ENCODE peak calls at places on chromosomes 6 and 20, in six cellular contexts. N is tibial nerve, D is brain microvascular endothelial cell, Q is heart left ventricle, U is colonic mucosa, V is left lung. M is an unnamed sample.
A peak's percentile ranks its signal among the peaks of the same experiment; 100 is the strongest.

GRCh38 chr20:16571333-16571732 is 1.9 kb downstream of the KIF16B start:
- DNase-seq in Q (no peak), N (no peak), U (no peak), V (no peak), D (no peak), M (no peak)

GRCh38 chr6:1792989-1793388 is 183.3 kb downstream of the FOXC1 start:
- DNase-seq in D (no peak), N (no peak), V (no peak), Q (no peak), U (peak; percentile 29), M (no peak)

GRCh38 chr6:168355716-168356522 is 36.3 kb upstream of the DACT2 start:
- DNase-seq in U (peak; percentile 66), N (peak; percentile 29), D (peak; percentile 19), Q (no peak), V (no peak), M (no peak)

GRCh38 chr6:40956871-40957270 is 82.2 kb downstream of the UNC5CL start:
- DNase-seq in D (no peak), Q (no peak), N (no peak), U (no peak), V (no peak), M (no peak)

GRCh38 chr20:4261333-4262284 is 246.3 kb upstream of the RNF24 start:
- DNase-seq in U (no peak), N (no peak), V (no peak), Q (no peak), D (peak; percentile 36), M (peak; percentile 68)

GRCh38 chr6:125066140-125066539 is 87.4 kb upstream of the TPD52L1 start:
- DNase-seq in V (no peak), U (no peak), Q (no peak), D (no peak), N (no peak), M (no peak)

GRCh38 chr6:39688494-39688893 is 36.7 kb downstream of the KIF6 start:
- DNase-seq in Q (no peak), N (peak; percentile 48), D (peak; percentile 70), V (no peak), U (no peak), M (peak; percentile 82)

GRCh38 chr20:57821930-57822329 is 112.1 kb upstream of the PMEPA1 start:
- DNase-seq in D (no peak), Q (no peak), U (no peak), V (no peak), N (no peak), M (no peak)

GRCh38 chr6:159754959-159755914 is 6.6 kb upstream of the ACAT2 start:
- DNase-seq in Q (no peak), D (no peak), V (no peak), U (no peak), N (no peak), M (peak; percentile 6)

GRCh38 chr20:56664791-56665190 is 35.7 kb downstream of the TFAP2C start:
- DNase-seq in V (no peak), Q (no peak), D (no peak), N (no peak), U (no peak), M (no peak)

GRCh38 chr6:107416179-107416578 is 43.2 kb downstream of the PDSS2 start:
- DNase-seq in N (no peak), Q (no peak), V (no peak), U (no peak), D (no peak), M (no peak)

GRCh38 chr6:579339-579738 is 77.6 kb downstream of the HUS1B start:
- DNase-seq in D (peak; percentile 20), N (no peak), V (no peak), U (no peak), Q (no peak), M (peak; percentile 55)

GRCh38 chr20:31485450-31486339 is 10.6 kb downstream of the REM1 start:
- DNase-seq in V (peak; percentile 70), Q (peak; percentile 83), D (peak; percentile 28), N (peak; percentile 53), U (peak; percentile 58), M (peak; percentile 36)

GRCh38 chr6:122676688-122677087 is 66.5 kb downstream of the PKIB start:
- DNase-seq in V (no peak), U (no peak), D (no peak), N (no peak), Q (no peak), M (no peak)

GRCh38 chr6:20377623-20378265 is 23.9 kb upstream of the E2F3 start:
- DNase-seq in V (no peak), D (peak; percentile 62), Q (no peak), U (no peak), N (no peak), M (peak; percentile 87)

GRCh38 chr6:170152111-170152926 is 138.6 kb downstream of the DLL1 start:
- DNase-seq in Q (peak; percentile 70), U (peak; percentile 51), V (peak; percentile 62), N (peak; percentile 52), D (no peak), M (no peak)

GRCh38 chr6:139313229-139313628 is 21.4 kb upstream of the TXLNB start:
- DNase-seq in V (no peak), U (no peak), D (no peak), Q (no peak), N (no peak), M (no peak)

GRCh38 chr20:57249772-57250171 is 16.7 kb downstream of the BMP7 start:
- DNase-seq in V (no peak), U (no peak), D (no peak), N (no peak), Q (no peak), M (no peak)

GRCh38 chr6:20575691-20576451 is 41.6 kb downstream of the CDKAL1 start:
- DNase-seq in Q (no peak), D (no peak), N (no peak), V (no peak), U (no peak), M (no peak)

GRCh38 chr6:106142876-106143431 is 56.8 kb downstream of the PRDM1 start:
- DNase-seq in Q (no peak), D (no peak), N (no peak), U (no peak), V (no peak), M (no peak)

GRCh38 chr6:75563032-75563431 is 38.6 kb upstream of the SENP6 start:
- DNase-seq in V (no peak), D (peak; percentile 16), Q (no peak), U (no peak), N (no peak), M (peak; percentile 32)

GRCh38 chr6:139743629-139744028 is 369.2 kb upstream of the CITED2 start:
- DNase-seq in U (no peak), D (peak; percentile 57), Q (no peak), N (no peak), V (no peak), M (peak; percentile 81)

GRCh38 chr6:11223296-11223695 is 9.2 kb downstream of the NEDD9 start:
- DNase-seq in N (no peak), U (no peak), V (no peak), Q (no peak), D (no peak), M (no peak)

GRCh38 chr6:157401734-157402338 is 20.8 kb downstream of the ZDHHC14 start:
- DNase-seq in N (no peak), U (no peak), Q (no peak), V (no peak), D (no peak), M (no peak)

GRCh38 chr6:157396026-157396425 is 15.0 kb downstream of the ZDHHC14 start:
- DNase-seq in N (no peak), D (no peak), Q (no peak), U (no peak), V (no peak), M (no peak)

GRCh38 chr6:157397660-157398059 is 16.7 kb downstream of the ZDHHC14 start:
- DNase-seq in N (no peak), Q (no peak), D (no peak), V (no peak), U (no peak), M (no peak)

GRCh38 chr6:157393667-157394329 is 12.8 kb downstream of the ZDHHC14 start:
- DNase-seq in Q (no peak), N (no peak), U (no peak), D (no peak), V (no peak), M (no peak)

DNA sequence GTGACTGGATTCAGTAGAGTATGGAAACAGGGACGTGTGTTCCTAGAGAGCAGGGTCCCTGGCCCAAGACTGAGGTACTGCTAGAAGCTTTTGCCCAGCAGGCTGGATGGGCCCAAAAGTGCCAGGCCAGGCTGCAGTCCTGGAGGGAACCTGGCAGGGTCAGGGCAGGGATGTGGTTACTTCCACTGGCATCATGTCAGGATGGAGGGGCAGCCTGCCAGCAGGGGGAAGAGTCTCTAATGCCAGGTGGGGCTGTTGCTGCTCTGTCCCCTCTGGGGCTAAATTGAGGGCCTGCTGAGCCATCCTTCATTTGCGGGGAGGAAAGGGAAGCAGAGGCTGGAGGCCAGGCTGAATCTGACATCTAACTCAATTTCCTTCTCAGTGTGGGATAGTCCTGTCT is 17.2 kb downstream of the ZDHHC14 start:
- DNase-seq in V (no peak), Q (no peak), U (no peak), D (no peak), N (no peak), M (no peak)
- TF ChIP-seq CTCF in V (no peak), Q (no peak), U (no peak), D (no peak), N (no peak), M (no peak)

GRCh38 chr6:30683137-30683979 is 3.1 kb downstream of the PPP1R18 start:
- DNase-seq in Q (no peak), U (no peak), V (no peak), N (no peak), D (no peak), M (no peak)

GRCh38 chr6:30679765-30680535 is 6.5 kb downstream of the PPP1R18 start:
- DNase-seq in N (no peak), Q (no peak), V (no peak), U (no peak), D (no peak), M (no peak)

GRCh38 chr6:30682181-30683117 is 4.0 kb downstream of the PPP1R18 start:
- DNase-seq in N (peak; percentile 59), U (peak; percentile 75), V (peak; percentile 90), Q (peak; percentile 93), D (peak; percentile 88), M (peak; percentile 86)

GRCh38 chr6:30683980-30684338 is 2.5 kb downstream of the PPP1R18 start:
- DNase-seq in N (no peak), Q (no peak), V (no peak), D (no peak), U (no peak), M (no peak)

GRCh38 chr6:30681696-30682180 is 4.7 kb downstream of the PPP1R18 start:
- DNase-seq in Q (no peak), D (no peak), N (no peak), V (no peak), U (no peak), M (no peak)
- H3K27ac ChIP-seq in Q (peak overlapping the region; percentile 93), D (peak overlapping the region; percentile 84), N (peak overlapping the region; percentile 99), V (peak overlapping the region; percentile 96), U (peak overlapping the region; percentile 84), M (peak overlapping the region; percentile 44)

GRCh38 chr6:120230008-120230407 is 880.4 kb upstream of the MAN1A1 start:
- DNase-seq in Q (no peak), N (no peak), U (no peak), V (no peak), D (no peak), M (no peak)
- TF ChIP-seq CTCF in Q (no peak), N (no peak), U (no peak), V (no peak), D (no peak), M (no peak)

DNA sequence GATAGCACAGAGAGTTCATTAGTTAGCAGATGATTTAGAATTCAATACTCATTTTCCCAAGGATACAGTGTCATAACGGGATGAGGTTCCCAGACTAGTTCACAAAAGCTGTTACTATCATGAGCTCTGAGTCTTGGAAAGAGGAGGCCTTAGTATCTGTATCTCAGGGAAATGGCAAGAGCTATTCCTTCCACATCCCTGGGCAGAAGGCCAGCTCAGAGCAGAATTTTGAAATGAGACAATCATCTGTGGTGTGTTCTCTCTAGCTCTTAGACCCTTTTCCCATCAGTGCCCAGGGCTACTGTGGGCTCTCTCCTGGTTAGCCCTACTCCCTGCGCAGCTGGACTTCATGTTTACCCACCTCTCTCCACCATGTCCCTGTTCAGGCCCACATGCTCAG is 64.5 kb downstream of the JAG1 start:
- DNase-seq in U (peak; percentile 42), V (no peak), N (peak; percentile 84), D (peak; percentile 85), Q (no peak), M (peak; percentile 89)
- H3K27ac ChIP-seq in U (no peak overlapping the region), V (peak overlapping the region; percentile 61), N (peak overlapping the region; percentile 75), D (peak overlapping the region; percentile 89), Q (peak overlapping the region; percentile 96), M (peak overlapping the region; percentile 77)

M was measured in fibroblast of lung.